ENCODE peak calls at places on chromosomes 5 and 9, in eight cellular contexts. G, U, B, R, W, Y, I and J are unnamed samples. For H3K27me3 and H3K36me3, the result is how much of the 10 kb centered on the place peaks cover.

GRCh38 chr9:121851641-121852091 is 200.2 kb downstream of the DAB2IP start:
- DNase-seq in Y (no peak), I (no peak), B (no peak), R (no peak), W (peak), G (no peak), U (no peak), J (no peak)

GRCh38 chr9:87701491-87701890 is 24.4 kb upstream of the CTSL start:
- DNase-seq in B (no peak), W (no peak), Y (no peak), U (no peak), R (no peak), I (no peak), G (no peak), J (no peak)

GRCh38 chr9:97557606-97558095 is 56.2 kb downstream of the TMOD1 start:
- DNase-seq in Y (peak), B (peak), W (peak), I (no peak), G (peak), U (peak), R (no peak), J (no peak)

GRCh38 chr5:176609724-176610429 is at the start of gene GPRIN1:
- DNase-seq in B (peak), G (peak), R (peak), I (peak), Y (no peak), W (no peak), U (peak), J (peak)

GRCh38 chr9:88782931-88783451 is 208.3 kb upstream of the S1PR3 start:
- DNase-seq in R (no peak), Y (no peak), I (peak), G (no peak), W (no peak), B (no peak), U (no peak), J (no peak)

GRCh38 chr5:64299805-64300204 is 134.2 kb downstream of the RNF180 start:
- DNase-seq in Y (no peak), I (no peak), R (no peak), W (no peak), G (no peak), B (no peak), U (no peak), J (no peak)

GRCh38 chr9:108672475-108673065 is 183.2 kb downstream of the ACTL7B start:
- DNase-seq in W (no peak), G (peak), R (no peak), U (no peak), B (no peak), I (no peak), Y (no peak), J (no peak)

GRCh38 chr9:14203366-14204056 is 110.4 kb downstream of the NFIB start:
- DNase-seq in G (peak), R (no peak), Y (peak), B (peak), U (no peak), I (no peak), W (peak), J (no peak)

GRCh38 chr9:16593746-16594145 is 276.7 kb downstream of the BNC2 start:
- DNase-seq in G (no peak), B (no peak), Y (no peak), R (no peak), I (no peak), W (no peak), U (no peak), J (no peak)

GRCh38 chr9:32551491-32552049 is 557 bp upstream of the SMIM27 start:
- DNase-seq in R (peak), Y (no peak), U (peak), W (peak), I (peak), G (peak), B (peak), J (peak)

GRCh38 chr9:108671794-108672193 is 184.0 kb downstream of the ACTL7B start:
- DNase-seq in B (no peak), G (no peak), R (no peak), I (no peak), W (no peak), U (no peak), Y (no peak), J (no peak)

GRCh38 chr5:81315830-81316229 is 14.4 kb downstream of the ZCCHC9 start:
- DNase-seq in U (no peak), W (no peak), I (no peak), G (no peak), Y (no peak), B (no peak), R (no peak), J (no peak)

GRCh38 chr5:1134478-1134877 is 22.6 kb upstream of the SLC12A7 start:
- DNase-seq in I (no peak), B (no peak), U (no peak), W (no peak), Y (no peak), G (no peak), R (no peak), J (no peak)
- H3K27me3 ChIP-seq in I (under half), B (under half), U (under half), W (under half), Y (under half), G (under half), R (under half), J (under half)

GRCh38 chr9:107270082-107270481 is 13.0 kb upstream of the RAD23B start:
- DNase-seq in U (no peak), Y (no peak), B (no peak), G (no peak), I (no peak), R (no peak), W (no peak), J (no peak)
- H3K36me3 ChIP-seq in U (under half), Y (under half), B (under half), G (under half), I (under half), R (under half), W (under half), J (under half)

DNA sequence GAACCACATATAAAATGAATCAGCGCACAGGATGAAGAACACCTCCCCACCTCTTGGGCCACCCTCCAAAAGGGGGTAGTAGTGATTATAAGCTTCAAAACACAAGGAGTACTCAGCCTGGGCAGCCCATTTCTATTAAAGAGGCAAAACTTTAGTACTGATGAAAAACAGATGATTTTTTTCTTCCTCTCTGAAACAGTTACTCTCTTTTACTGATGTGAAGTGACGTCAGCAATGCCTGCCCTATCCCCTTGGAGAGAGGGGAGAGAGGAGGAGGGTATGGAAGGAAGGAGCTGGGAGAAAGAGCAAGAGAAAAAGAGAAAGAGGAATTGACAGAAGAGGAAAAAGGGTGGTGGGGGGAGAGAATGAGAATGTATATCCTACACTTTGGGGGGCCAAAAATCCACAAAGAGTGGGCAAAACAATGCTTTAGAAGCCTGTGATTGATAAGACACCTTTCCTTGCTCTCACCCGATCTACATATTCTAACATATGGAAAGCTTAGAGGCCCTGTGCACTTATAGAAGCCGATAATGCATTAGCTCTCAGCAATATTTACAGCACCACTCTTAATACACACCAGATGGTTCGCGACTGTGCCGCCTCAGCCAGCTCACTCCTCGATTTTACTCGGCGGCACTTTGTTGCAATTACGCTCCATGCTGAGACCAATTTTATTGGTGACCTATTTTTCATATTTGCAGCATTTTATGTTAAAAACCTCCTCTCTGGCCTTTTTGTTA is 18.6 kb downstream of the NR2F1 start:
- DNase-seq in U (no peak), G (no peak), I (no peak), W (no peak), Y (no peak), B (no peak), R (no peak), J (peak)
- H3K27me3 ChIP-seq in U (half or more), G (half or more), I (under half), W (under half), Y (under half), B (half or more), R (under half), J (half or more)

GRCh38 chr5:132566657-132567056 is 9.9 kb downstream of the RAD50 start:
- DNase-seq in I (no peak), Y (no peak), G (no peak), W (no peak), B (no peak), R (no peak), U (no peak), J (no peak)
- H3K36me3 ChIP-seq in I (under half), Y (under half), G (under half), W (under half), B (under half), R (under half), U (under half), J (under half)